ENCODE peak calls at places on chromosome 12, in four cellular contexts. O is RPMI7951, S is activated T-helper 1 cell treated with Interleukin-2 at 50 U/mL for 16 hours, H is skeletal muscle cell. N is an unnamed sample.

GRCh38 chr12:109888179-109889020 is 8.1 kb upstream of the GLTP start:
- DNase-seq in O (peak), S (no peak), H (peak), N (no peak)

GRCh38 chr12:22687677-22688076 is 62.7 kb downstream of the ETNK1 start:
- DNase-seq in O (peak), S (no peak), H (no peak), N (no peak)

GRCh38 chr12:124779161-124780141 is 84.2 kb downstream of the SCARB1 start:
- DNase-seq in O (no peak), S (no peak), H (no peak), N (no peak)

GRCh38 chr12:3315201-3315661 is 175.8 kb upstream of the PRMT8 start:
- DNase-seq in O (peak), S (no peak), H (no peak), N (no peak)

GRCh38 chr12:52648012-52648550 is 3.9 kb downstream of the KRT2 start:
- DNase-seq in O (no peak), S (no peak), H (no peak), N (no peak)

GRCh38 chr12:102955926-102956737 is 1.3 kb upstream of the ASCL1 start:
- DNase-seq in O (no peak), S (no peak), H (no peak), N (no peak)

GRCh38 chr12:110180591-110181005 is 56.4 kb downstream of the IFT81 start:
- DNase-seq in O (peak), S (no peak), H (no peak), N (no peak)

GRCh38 chr12:71955946-71956345 is 17.3 kb downstream of the TPH2 start:
- DNase-seq in O (no peak), S (no peak), H (no peak), N (no peak)

GRCh38 chr12:5377997-5378596 is 53.8 kb upstream of the NTF3 start:
- DNase-seq in O (peak), S (no peak), H (no peak), N (no peak)

GRCh38 chr12:120121343-120121742 is 4.8 kb upstream of the RAB35 start:
- DNase-seq in O (no peak), S (no peak), H (no peak), N (no peak)

GRCh38 chr12:104354868-104355570 is 51.5 kb downstream of the EID3 start:
- DNase-seq in O (no peak), S (no peak), H (no peak), N (no peak)

GRCh38 chr12:95646781-95647184 is 95.5 kb upstream of the USP44 start:
- DNase-seq in O (peak), S (no peak), H (peak), N (no peak)

GRCh38 chr12:11814362-11814761 is 164.9 kb downstream of the ETV6 start:
- DNase-seq in O (peak), S (no peak), H (peak), N (no peak)

GRCh38 chr12:58117667-58118066 is 176.3 kb downstream of the ATP23 start:
- DNase-seq in O (no peak), S (no peak), H (no peak), N (no peak)

GRCh38 chr12:92197815-92198214 is 52.2 kb upstream of the BTG1 start:
- DNase-seq in O (no peak), S (no peak), H (no peak), N (no peak)

GRCh38 chr12:3158851-3159465 is 81.8 kb downstream of the TSPAN9 start:
- DNase-seq in O (no peak), S (no peak), H (no peak), N (no peak)

GRCh38 chr12:14443531-14443930 is 78.0 kb downstream of the ATF7IP start:
- DNase-seq in O (no peak), S (no peak), H (no peak), N (no peak)

GRCh38 chr12:114406326-114407033 is 536 bp upstream of the TBX5 start:
- DNase-seq in O (no peak), S (no peak), H (no peak), N (no peak)